ENCODE peak calls at places on chromosomes 6 and 20, in six cellular contexts. One of them, this sample, is unnamed.

GRCh38 chr6:155432293-155432692 is 23.3 kb downstream of the NOX3 start:
- DNase-seq in neural progenitor cell: no peak
- DNase-seq in AG04450: no peak
- DNase-seq in PC-3: peak; percentile 43
- DNase-seq in esophagus squamous epithelium: no peak
- DNase-seq in CD8-positive, alpha-beta memory T cell: no peak
- DNase-seq in this sample: no peak

GRCh38 chr6:14716499-14717146 is 529.2 kb upstream of the JARID2 start:
- DNase-seq in neural progenitor cell: no peak
- DNase-seq in AG04450: no peak
- DNase-seq in PC-3: no peak
- DNase-seq in esophagus squamous epithelium: no peak
- DNase-seq in CD8-positive, alpha-beta memory T cell: no peak
- DNase-seq in this sample: no peak

GRCh38 chr6:63525186-63525878 is 46.9 kb upstream of the LOC128125822 start:
- DNase-seq in neural progenitor cell: no peak
- DNase-seq in AG04450: no peak
- DNase-seq in PC-3: no peak
- DNase-seq in esophagus squamous epithelium: no peak
- DNase-seq in CD8-positive, alpha-beta memory T cell: no peak
- DNase-seq in this sample: no peak

GRCh38 chr20:34402461-34402860 is 39.4 kb downstream of the ITCH start:
- DNase-seq in neural progenitor cell: no peak
- DNase-seq in AG04450: no peak
- DNase-seq in PC-3: no peak
- DNase-seq in esophagus squamous epithelium: no peak
- DNase-seq in CD8-positive, alpha-beta memory T cell: no peak
- DNase-seq in this sample: no peak

GRCh38 chr6:148427333-148427732 is 84.7 kb downstream of the SASH1 start:
- DNase-seq in neural progenitor cell: no peak
- DNase-seq in AG04450: no peak
- DNase-seq in PC-3: no peak
- DNase-seq in esophagus squamous epithelium: no peak
- DNase-seq in CD8-positive, alpha-beta memory T cell: no peak
- DNase-seq in this sample: no peak

GRCh38 chr6:80446454-80447045 is 340.1 kb downstream of the BCKDHB start:
- DNase-seq in neural progenitor cell: no peak
- DNase-seq in AG04450: no peak
- DNase-seq in PC-3: no peak
- DNase-seq in esophagus squamous epithelium: no peak
- DNase-seq in CD8-positive, alpha-beta memory T cell: no peak
- DNase-seq in this sample: no peak

GRCh38 chr6:20835315-20836010 is 301.2 kb downstream of the CDKAL1 start:
- DNase-seq in neural progenitor cell: no peak
- DNase-seq in AG04450: no peak
- DNase-seq in PC-3: no peak
- DNase-seq in esophagus squamous epithelium: no peak
- DNase-seq in CD8-positive, alpha-beta memory T cell: no peak
- DNase-seq in this sample: no peak

GRCh38 chr20:52747736-52748135 is 224.4 kb upstream of the TSHZ2 start:
- DNase-seq in neural progenitor cell: peak; percentile 58
- DNase-seq in AG04450: no peak
- DNase-seq in PC-3: peak; percentile 21
- DNase-seq in esophagus squamous epithelium: no peak
- DNase-seq in CD8-positive, alpha-beta memory T cell: no peak
- DNase-seq in this sample: no peak

GRCh38 chr6:168015492-168016175 is 18.2 kb downstream of the KIF25 start:
- DNase-seq in neural progenitor cell: no peak
- DNase-seq in AG04450: no peak
- DNase-seq in PC-3: no peak
- DNase-seq in esophagus squamous epithelium: no peak
- DNase-seq in CD8-positive, alpha-beta memory T cell: no peak
- DNase-seq in this sample: no peak

GRCh38 chr6:153862139-153862538 is 176.9 kb upstream of the OPRM1 start:
- DNase-seq in neural progenitor cell: no peak
- DNase-seq in AG04450: no peak
- DNase-seq in PC-3: no peak
- DNase-seq in esophagus squamous epithelium: no peak
- DNase-seq in CD8-positive, alpha-beta memory T cell: no peak
- DNase-seq in this sample: no peak
- H3K27me3 ChIP-seq in neural progenitor cell: no peaks in the 10 kb centered on the region
- H3K27me3 ChIP-seq in AG04450: no peaks in the 10 kb centered on the region
- H3K27me3 ChIP-seq in PC-3: no peaks in the 10 kb centered on the region
- H3K27me3 ChIP-seq in esophagus squamous epithelium: no peaks in the 10 kb centered on the region
- H3K27me3 ChIP-seq in CD8-positive, alpha-beta memory T cell: no peaks in the 10 kb centered on the region
- H3K27me3 ChIP-seq in this sample: no peaks in the 10 kb centered on the region

DNA sequence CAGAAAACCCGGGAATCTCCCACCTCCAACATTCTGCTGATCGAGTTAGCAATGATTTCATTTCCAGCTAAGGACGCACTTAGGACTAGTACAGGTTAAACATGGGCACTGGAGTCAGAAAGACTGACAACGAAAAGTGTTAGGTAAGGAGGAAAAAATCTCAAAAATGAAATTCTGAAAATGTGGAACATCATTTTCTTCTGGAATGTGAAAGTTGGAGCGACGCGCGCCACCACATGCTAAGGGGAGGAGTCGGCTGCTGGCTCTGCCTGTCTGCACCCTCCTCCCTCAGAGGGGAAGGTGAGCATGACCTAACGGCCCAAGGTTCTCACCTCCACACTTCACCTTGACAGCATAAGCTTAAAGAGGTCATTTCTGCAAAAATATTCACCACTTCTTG is 221.6 kb upstream of the KCNG1 start:
- DNase-seq in neural progenitor cell: no peak
- DNase-seq in AG04450: no peak
- DNase-seq in PC-3: no peak
- DNase-seq in esophagus squamous epithelium: no peak
- DNase-seq in CD8-positive, alpha-beta memory T cell: no peak
- DNase-seq in this sample: no peak
- H3K27me3 ChIP-seq in neural progenitor cell: no peaks in the 10 kb centered on the region
- H3K27me3 ChIP-seq in AG04450: peaks cover 40% of the 10 kb centered on the region
- H3K27me3 ChIP-seq in PC-3: peaks cover 42% of the 10 kb centered on the region
- H3K27me3 ChIP-seq in esophagus squamous epithelium: no peaks in the 10 kb centered on the region
- H3K27me3 ChIP-seq in CD8-positive, alpha-beta memory T cell: no peaks in the 10 kb centered on the region
- H3K27me3 ChIP-seq in this sample: no peaks in the 10 kb centered on the region

GRCh38 chr20:21105429-21106170 is 558 bp downstream of the LINC00237 start:
- DNase-seq in neural progenitor cell: peak; percentile 64
- DNase-seq in AG04450: no peak
- DNase-seq in PC-3: no peak
- DNase-seq in esophagus squamous epithelium: no peak
- DNase-seq in CD8-positive, alpha-beta memory T cell: no peak
- DNase-seq in this sample: no peak
- H3K27me3 ChIP-seq in neural progenitor cell: peaks cover 100% of the 10 kb centered on the region
- H3K27me3 ChIP-seq in AG04450: peaks cover 85% of the 10 kb centered on the region
- H3K27me3 ChIP-seq in PC-3: peaks cover 41% of the 10 kb centered on the region
- H3K27me3 ChIP-seq in esophagus squamous epithelium: peaks cover 30% of the 10 kb centered on the region
- H3K27me3 ChIP-seq in CD8-positive, alpha-beta memory T cell: peaks cover 79% of the 10 kb centered on the region
- H3K27me3 ChIP-seq in this sample: peaks cover 7% of the 10 kb centered on the region

DNA sequence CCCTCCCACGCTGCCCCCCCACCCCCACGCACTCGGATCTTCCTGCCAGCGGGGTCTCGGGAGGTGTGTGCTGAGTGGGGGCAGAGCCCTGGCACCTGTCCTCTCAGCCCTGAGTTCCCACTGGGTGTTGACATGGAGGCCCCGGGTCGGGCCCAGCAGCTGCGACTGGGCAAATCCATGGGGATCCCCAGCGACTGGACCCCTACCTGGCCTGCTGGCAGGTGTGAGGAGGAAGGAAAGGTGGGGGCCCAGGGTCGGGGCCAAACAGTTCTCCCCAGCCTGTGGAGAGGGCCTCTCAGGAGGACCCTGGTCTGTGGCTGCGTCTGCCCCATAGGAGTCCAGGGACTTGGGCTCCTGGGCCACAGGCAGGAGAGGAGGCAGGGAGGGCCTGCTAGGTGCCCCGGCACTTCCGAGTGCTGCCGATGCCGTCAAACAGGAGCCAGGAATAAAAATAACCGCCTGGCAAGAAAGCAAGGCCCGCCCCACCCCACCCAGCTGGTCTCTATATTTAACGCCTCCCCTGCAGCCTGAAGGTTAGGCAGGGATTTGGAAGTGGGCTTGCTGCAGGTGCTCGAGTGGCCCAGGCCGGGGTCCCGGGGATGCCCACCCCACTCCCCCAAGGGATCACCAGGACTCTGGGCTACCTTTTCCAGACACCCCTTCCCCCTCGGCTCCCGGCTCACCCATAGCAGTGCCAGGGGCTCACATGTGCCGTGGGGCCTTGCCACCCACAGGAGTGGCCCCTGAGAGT is 1.4 kb upstream of the EEF1A2 start:
- DNase-seq in neural progenitor cell: no peak
- DNase-seq in AG04450: no peak
- DNase-seq in PC-3: no peak
- DNase-seq in esophagus squamous epithelium: no peak
- DNase-seq in CD8-positive, alpha-beta memory T cell: no peak
- DNase-seq in this sample: no peak
- H3K27me3 ChIP-seq in neural progenitor cell: peaks cover 95% of the 10 kb centered on the region
- H3K27me3 ChIP-seq in AG04450: peaks cover 47% of the 10 kb centered on the region
- H3K27me3 ChIP-seq in PC-3: no peaks in the 10 kb centered on the region
- H3K27me3 ChIP-seq in esophagus squamous epithelium: no peaks in the 10 kb centered on the region
- H3K27me3 ChIP-seq in CD8-positive, alpha-beta memory T cell: peaks cover 11% of the 10 kb centered on the region
- H3K27me3 ChIP-seq in this sample: no peaks in the 10 kb centered on the region

This sample was measured in MG63.